ENCODE peak calls at places on chromosomes 13 and 19, in six cellular contexts. B, O, I, R, H and G are unnamed samples. For H3K4me1, the result is how much of the 10 kb centered on the place peaks cover.

GRCh38 chr19:47848871-47849473 is 10.1 kb upstream of the TPRX2 start:
- DNase-seq in H (peak), R (peak), B (no peak), I (peak), O (peak), G (no peak)

GRCh38 chr13:47499358-47500150 is 501.5 kb downstream of the SUCLA2 start:
- DNase-seq in I (no peak), O (no peak), H (no peak), R (no peak), B (no peak), G (no peak)

GRCh38 chr19:40960062-40960685 is 30.9 kb upstream of the CYP2B6 start:
- DNase-seq in I (no peak), H (no peak), O (no peak), R (no peak), B (no peak), G (no peak)

GRCh38 chr19:45451181-45451849 is 16.5 kb upstream of the FOSB start:
- DNase-seq in B (no peak), I (no peak), R (peak), O (peak), H (no peak), G (no peak)

GRCh38 chr13:48334534-48335127 is 31.1 kb downstream of the RB1 start:
- DNase-seq in O (no peak), H (no peak), R (peak), B (no peak), I (peak), G (no peak)

GRCh38 chr13:70162141-70162540 is 53.9 kb upstream of the KLHL1 start:
- DNase-seq in O (no peak), H (no peak), B (no peak), I (peak), R (peak), G (no peak)

GRCh38 chr19:46193678-46194077 is 35.9 kb upstream of the IGFL1 start:
- DNase-seq in H (no peak), I (no peak), B (no peak), O (no peak), R (no peak), G (no peak)

GRCh38 chr19:42634409-42635232 is 39.9 kb upstream of the CEACAM8 start:
- DNase-seq in B (no peak), R (peak), I (peak), H (peak), O (no peak), G (no peak)

GRCh38 chr13:76865109-76865508 is 21.1 kb downstream of the KCTD12 start:
- DNase-seq in O (no peak), R (no peak), B (no peak), I (no peak), H (no peak), G (no peak)

GRCh38 chr13:39968646-39969475 is 313.4 kb downstream of the COG6 start:
- DNase-seq in H (no peak), R (no peak), O (no peak), I (no peak), B (no peak), G (no peak)

GRCh38 chr19:13861392-13861713 is 15.6 kb upstream of the NANOS3 start:
- DNase-seq in I (no peak), R (no peak), B (no peak), H (no peak), O (no peak), G (no peak)

GRCh38 chr19:58406818-58407657 is 1.4 kb upstream of the ZNF584 start:
- DNase-seq in H (no peak), O (no peak), I (peak), B (no peak), R (peak), G (no peak)

GRCh38 chr13:38042771-38043170 is 173.2 kb upstream of the TRPC4 start:
- DNase-seq in O (no peak), H (no peak), I (no peak), R (no peak), B (no peak), G (no peak)

GRCh38 chr13:98761126-98761978 is 8.9 kb upstream of the SLC15A1 start:
- DNase-seq in B (no peak), R (no peak), O (no peak), H (no peak), I (no peak), G (no peak)

GRCh38 chr19:34998777-34999497 is 1.2 kb upstream of the GRAMD1A start:
- DNase-seq in I (no peak), B (no peak), R (no peak), O (no peak), H (peak), G (no peak)

GRCh38 chr13:44972956-44973581 is 16.2 kb downstream of the NUFIP1 start:
- DNase-seq in O (no peak), H (no peak), R (peak), B (no peak), I (peak), G (no peak)

GRCh38 chr19:22945560-22945959 is 57.4 kb downstream of the ZNF728 start:
- DNase-seq in R (peak), B (no peak), H (no peak), O (no peak), I (peak), G (no peak)

GRCh38 chr13:64332048-64332447 is 2898.1 kb downstream of the PCDH9 start:
- DNase-seq in O (no peak), H (no peak), B (no peak), I (no peak), R (no peak), G (no peak)

GRCh38 chr13:23678768-23679167 is 108.6 kb downstream of the TNFRSF19 start:
- DNase-seq in H (no peak), R (no peak), B (no peak), I (no peak), O (no peak), G (no peak)

GRCh38 chr19:7919681-7920519 is at the start of gene SNAPC2:
- DNase-seq in B (peak), O (peak), R (peak), H (peak), I (peak), G (peak)

GRCh38 chr19:43914051-43914450 is 21.0 kb downstream of the ZNF45 start:
- DNase-seq in I (no peak), R (peak), B (no peak), O (no peak), H (no peak), G (no peak)

GRCh38 chr13:104414181-104414580 is 1348.0 kb upstream of the SLC10A2 start:
- DNase-seq in O (no peak), I (no peak), B (no peak), H (no peak), R (no peak), G (no peak)

DNA sequence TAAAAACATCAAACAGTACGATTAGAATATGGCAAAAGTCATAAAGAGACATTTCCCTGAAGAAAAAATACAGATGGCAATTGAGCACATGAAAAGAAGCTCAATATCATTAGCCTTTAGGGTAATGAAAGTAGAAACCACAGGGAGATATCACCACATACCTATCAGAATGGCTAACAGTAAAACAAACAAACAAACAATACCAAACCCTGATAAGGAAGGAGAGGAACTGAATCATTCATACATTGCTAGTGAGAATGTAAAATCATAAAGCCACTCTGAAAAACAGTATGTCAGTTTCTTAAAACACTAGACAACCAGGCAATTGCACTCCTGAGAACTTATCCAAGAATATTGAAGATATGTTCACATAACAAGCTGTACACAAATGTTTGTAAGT is 1342.5 kb upstream of the SLC10A2 start:
- DNase-seq in H (no peak), I (no peak), R (peak), O (no peak), B (no peak), G (no peak)
- H3K27ac ChIP-seq in H (no peak), I (no peak), R (no peak), O (no peak), B (no peak), G (no peak)

GRCh38 chr19:24069907-24070657 is 16.9 kb upstream of the ZNF254 start:
- DNase-seq in I (no peak), B (no peak), H (no peak), O (no peak), R (no peak), G (no peak)
- H3K4me1 ChIP-seq in I (under half), B (under half), H (under half), O (under half), R (under half), G (under half)

DNA sequence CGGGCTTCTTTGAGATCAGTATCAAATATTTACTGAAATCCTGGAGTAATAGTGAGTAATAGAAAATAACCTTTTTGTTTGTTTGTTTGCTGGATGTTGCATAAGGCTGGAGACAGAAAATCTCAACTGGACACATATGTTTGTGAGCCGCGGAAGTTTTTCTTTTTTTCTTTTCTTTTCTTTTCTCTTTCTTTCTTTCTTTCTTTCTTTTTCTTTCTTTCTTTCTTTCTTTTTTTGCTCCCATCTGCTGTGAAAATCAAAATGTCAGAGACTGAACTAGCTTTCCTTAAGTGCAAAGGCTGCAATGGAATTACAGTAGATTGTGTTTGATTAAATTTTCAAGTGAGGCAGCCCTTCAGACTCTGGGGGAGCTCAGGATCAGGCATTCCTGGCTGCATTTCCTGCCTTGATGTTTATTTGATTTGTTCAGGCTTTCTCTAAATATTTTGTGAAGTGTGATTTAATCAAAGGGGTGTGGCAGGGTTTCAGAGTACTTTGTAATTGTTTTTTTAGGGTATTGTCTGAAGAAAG is 306 bp downstream of the FRY start:
- DNase-seq in R (peak), I (no peak), O (no peak), B (no peak), H (no peak), G (no peak)
- H3K27ac ChIP-seq in R (no peak), I (peak), O (peak), B (peak), H (no peak), G (peak)

GRCh38 chr19:575527-576506 is 3.4 kb downstream of the BSG start:
- DNase-seq in H (no peak), R (no peak), B (peak), I (no peak), O (no peak), G (peak)
- H3K4me1 ChIP-seq in H (under half), R (under half), B (half or more), I (under half), O (under half), G (under half)

GRCh38 chr13:51590966-51591627 is 6.8 kb downstream of the WDFY2 start:
- DNase-seq in R (peak), O (no peak), B (no peak), H (no peak), I (no peak), G (no peak)
- H3K27ac ChIP-seq in R (no peak), O (no peak), B (peak), H (no peak), I (no peak), G (peak)

GRCh38 chr13:113642563-113642962 is 15.4 kb downstream of the ATP4B start:
- DNase-seq in H (no peak), I (no peak), B (no peak), R (no peak), O (no peak), G (no peak)
- H3K4me1 ChIP-seq in H (under half), I (under half), B (under half), R (under half), O (under half), G (under half)

GRCh38 chr13:41655997-41656396 is 198.6 kb downstream of the RGCC start:
- DNase-seq in I (no peak), O (no peak), R (no peak), B (no peak), H (no peak), G (no peak)

GRCh38 chr13:41650706-41651105 is 193.4 kb downstream of the RGCC start:
- DNase-seq in O (no peak), I (no peak), H (no peak), R (no peak), B (no peak), G (no peak)

GRCh38 chr13:41651413-41652068 is 194.2 kb downstream of the RGCC start:
- DNase-seq in R (peak), O (no peak), B (no peak), H (no peak), I (no peak), G (no peak)

GRCh38 chr13:41654800-41655199 is 197.4 kb downstream of the RGCC start:
- DNase-seq in O (no peak), H (no peak), R (no peak), B (no peak), I (no peak), G (no peak)

DNA sequence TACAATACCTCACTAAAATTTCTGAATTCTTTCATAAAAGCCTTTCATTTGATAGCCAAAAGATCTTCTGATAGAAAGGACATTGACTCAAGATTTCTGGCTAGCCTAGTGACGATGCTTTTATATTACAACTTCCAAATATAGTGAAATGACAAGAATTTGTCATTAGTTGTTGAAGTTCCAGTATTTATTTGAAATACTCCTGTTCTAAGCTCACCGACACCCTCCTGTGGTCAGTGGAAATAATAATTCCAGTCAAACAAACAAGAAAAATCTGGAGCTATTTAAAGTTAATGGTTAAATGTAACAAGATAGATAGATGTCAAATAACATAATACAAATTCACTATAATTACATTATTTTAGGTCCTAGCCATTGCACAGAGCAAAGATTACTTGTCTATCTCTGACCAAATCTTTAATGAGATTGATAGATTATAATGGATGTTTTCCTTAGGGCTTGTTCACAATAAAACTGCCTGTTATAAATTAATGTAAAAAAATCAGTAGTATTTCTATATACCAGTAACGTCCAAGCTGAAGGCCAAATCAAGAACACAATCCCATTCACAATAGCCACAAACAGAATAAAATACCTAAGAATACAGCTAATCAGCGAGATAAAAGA is 195.5 kb downstream of the RGCC start:
- DNase-seq in R (peak), O (peak), B (no peak), I (peak), H (no peak), G (no peak)
- H3K27ac ChIP-seq in R (no peak), O (no peak), B (no peak), I (no peak), H (no peak), G (no peak)